ENCODE peak calls at places on chromosomes 16 and 17, in nine cellular contexts. N is DND-41, B is PC-9, T is MM.1S, V is stomach, A is thoracic aorta, S is RWPE1, J is A549, O is dorsolateral prefrontal cortex. Q is an unnamed sample.

GRCh38 chr16:17829826-17830225 is 359.1 kb upstream of the XYLT1 start:
- DNase-seq in A (no peak), S (no peak), V (no peak), N (no peak), J (no peak), O (no peak), B (no peak), T (no peak), Q (no peak)

GRCh38 chr16:80993293-80993691 is 13.4 kb downstream of the CMC2 start:
- DNase-seq in O (no peak), T (no peak), N (no peak), V (peak; percentile 47), A (no peak), B (peak; percentile 67), S (peak; percentile 58), J (peak; percentile 70), Q (peak; percentile 37)

GRCh38 chr17:29070795-29071194 is 27.9 kb downstream of the PIPOX start:
- DNase-seq in V (no peak), O (no peak), B (no peak), J (no peak), A (no peak), N (no peak), S (no peak), T (no peak), Q (no peak)

GRCh38 chr16:57004387-57005250 is 15.3 kb downstream of the NLRC5 start:
- DNase-seq in B (no peak), T (no peak), V (no peak), J (no peak), A (no peak), N (no peak), S (no peak), O (no peak), Q (no peak)

GRCh38 chr17:33152793-33153192 is 140.3 kb downstream of the ASIC2 start:
- DNase-seq in S (no peak), V (no peak), A (no peak), O (no peak), T (no peak), J (no peak), N (no peak), B (no peak), Q (no peak)

GRCh38 chr16:30557397-30557949 is 701 bp downstream of the ZNF764 start:
- DNase-seq in S (no peak), O (no peak), A (no peak), B (no peak), T (no peak), J (no peak), V (no peak), N (peak; percentile 33), Q (no peak)

GRCh38 chr17:38560503-38561318 is 45.0 kb downstream of the SRCIN1 start:
- DNase-seq in V (no peak), B (no peak), S (no peak), J (no peak), N (peak; percentile 26), T (no peak), A (no peak), O (no peak), Q (no peak)

GRCh38 chr16:21645261-21645721 is 7.1 kb downstream of the IGSF6 start:
- DNase-seq in B (no peak), T (peak; percentile 79), O (no peak), S (no peak), V (no peak), N (peak; percentile 73), J (no peak), A (no peak), Q (no peak)

GRCh38 chr17:17811381-17812210 is 25.2 kb downstream of the SREBF1 start:
- DNase-seq in V (no peak), N (no peak), O (no peak), T (no peak), B (no peak), J (peak; percentile 75), S (no peak), A (no peak), Q (no peak)

GRCh38 chr16:67847064-67847861 is at the start of gene CENPT:
- DNase-seq in O (no peak), V (peak; percentile 72), S (peak; percentile 75), B (peak; percentile 64), N (no peak), J (peak; percentile 66), A (no peak), T (peak; percentile 70), Q (no peak)

GRCh38 chr16:75238132-75238852 is 13.1 kb downstream of the BCAR1 start:
- DNase-seq in T (no peak), O (peak; percentile 89), N (peak; percentile 25), V (peak; percentile 77), S (no peak), J (no peak), B (peak; percentile 36), A (peak; percentile 62), Q (no peak)

DNA sequence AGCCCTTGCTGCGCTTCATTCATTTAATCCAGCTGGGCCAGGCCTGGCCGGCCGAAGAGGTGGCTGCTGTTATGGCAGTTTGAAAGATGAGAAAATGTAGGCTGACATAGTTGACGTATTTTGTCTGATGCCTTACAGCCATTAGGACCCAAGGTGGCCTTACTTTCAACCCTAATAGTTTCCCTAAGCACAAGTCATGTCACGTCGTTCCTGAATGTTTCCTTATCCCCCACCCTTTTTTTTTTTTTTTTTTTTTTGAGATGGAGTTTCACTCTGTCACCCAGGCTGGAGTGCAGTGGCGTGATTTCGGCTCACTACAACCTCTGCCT is 307 bp upstream of the GOT2 start:
- DNase-seq in A (no peak), N (no peak), O (no peak), T (no peak), B (no peak), S (no peak), V (no peak), J (no peak), Q (no peak)
- H3K27ac ChIP-seq in A (peak overlapping the region; percentile 76), N (peak overlapping the region; percentile 68), O (peak overlapping the region; percentile 84), T (peak overlapping the region; percentile 48), B (no peak overlapping the region), S (peak overlapping the region; percentile 80), V (peak overlapping the region; percentile 89), J (peak overlapping the region; percentile 95), Q (peak overlapping the region; percentile 88)

GRCh38 chr17:78130080-78130438 is 512 bp upstream of the TMC8 start:
- DNase-seq in S (no peak), N (no peak), A (no peak), J (no peak), O (no peak), B (no peak), V (no peak), T (peak; percentile 35), Q (no peak)

GRCh38 chr17:78131172-78132085 is 858 bp downstream of the TMC8 start:
- DNase-seq in J (no peak), B (no peak), N (peak; percentile 53), V (no peak), S (no peak), O (no peak), T (peak; percentile 35), A (no peak), Q (no peak)

GRCh38 chr17:78132086-78132676 is 1.6 kb downstream of the TMC8 start:
- DNase-seq in N (peak; percentile 71), V (peak; percentile 63), J (no peak), B (peak; percentile 76), O (no peak), S (no peak), T (peak; percentile 81), A (no peak), Q (no peak)

GRCh38 chr17:78129385-78130079 is 977 bp upstream of the TMC6 start:
- DNase-seq in O (no peak), A (no peak), T (peak; percentile 66), S (no peak), V (no peak), N (peak; percentile 75), B (no peak), J (no peak), Q (no peak)

DNA sequence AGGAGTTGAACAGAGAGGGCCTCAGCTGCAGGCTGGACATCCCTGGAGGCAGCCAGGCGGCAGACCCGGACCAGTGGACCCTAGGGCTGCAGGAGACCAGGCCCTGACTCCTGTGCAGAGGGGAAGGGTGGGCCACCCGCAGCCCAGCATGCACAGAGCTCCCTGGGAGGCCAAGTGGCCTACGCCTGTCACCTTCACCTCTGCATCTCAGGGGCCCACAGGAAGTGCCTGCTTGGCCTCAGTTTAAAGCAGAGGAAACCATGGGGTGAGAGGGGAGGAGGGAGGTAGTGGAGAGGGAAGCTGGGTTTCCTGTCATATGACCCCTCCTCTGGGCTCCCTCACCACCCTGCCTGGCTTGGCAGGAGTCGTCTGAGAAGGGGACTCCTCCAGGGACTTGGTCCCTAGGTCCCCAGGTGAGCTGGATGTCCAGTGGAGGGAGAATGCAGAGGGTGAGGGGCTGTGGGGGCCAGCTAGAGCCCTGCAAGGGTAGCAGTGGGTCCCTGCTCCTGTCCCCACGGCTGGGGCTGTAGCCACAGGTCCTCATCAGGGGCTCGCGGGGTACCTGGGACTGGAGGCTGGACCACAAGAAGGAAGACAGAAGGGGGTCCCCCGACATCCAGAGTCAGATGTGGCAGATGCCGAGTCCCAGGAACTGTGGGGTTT is at the start of gene TMC8:
- DNase-seq in J (no peak), O (no peak), V (peak; percentile 51), B (no peak), T (peak; percentile 91), N (peak; percentile 93), A (no peak), S (no peak), Q (no peak)
- H3K27ac ChIP-seq in J (peak within 1 kb of the TSS; percentile 93), O (peak within 1 kb of the TSS; percentile 99), V (peak within 1 kb of the TSS; percentile 91), B (no peak within 1 kb of the TSS), T (peak within 1 kb of the TSS; percentile 83), N (peak within 1 kb of the TSS; percentile 97), A (no peak within 1 kb of the TSS), S (peak within 1 kb of the TSS; percentile 68), Q (peak within 1 kb of the TSS; percentile 84)

GRCh38 chr16:15880909-15881308 is 7.5 kb downstream of the CEP20 start:
- DNase-seq in J (no peak), T (no peak), A (no peak), S (no peak), N (no peak), V (no peak), B (no peak), O (no peak), Q (no peak)

GRCh38 chr16:15881794-15882379 is 6.5 kb downstream of the CEP20 start:
- DNase-seq in S (no peak), O (no peak), J (no peak), T (no peak), N (no peak), V (no peak), A (no peak), B (no peak), Q (no peak)

GRCh38 chr16:15876503-15876902 is 11.9 kb downstream of the CEP20 start:
- DNase-seq in J (no peak), B (no peak), T (no peak), O (no peak), S (no peak), A (no peak), V (no peak), N (no peak), Q (no peak)

GRCh38 chr16:15880434-15880833 is 8.0 kb downstream of the CEP20 start:
- DNase-seq in O (no peak), A (no peak), J (no peak), B (no peak), V (no peak), T (no peak), N (no peak), S (no peak), Q (no peak)

GRCh38 chr16:15879255-15879804 is 9.1 kb downstream of the CEP20 start:
- DNase-seq in B (peak; percentile 44), N (no peak), O (no peak), T (no peak), V (no peak), J (peak; percentile 91), S (peak; percentile 78), A (no peak), Q (peak; percentile 75)
- H3K27ac ChIP-seq in B (peak overlapping the region; percentile 96), N (no peak overlapping the region), O (peak overlapping the region; percentile 59), T (no peak overlapping the region), V (peak overlapping the region; percentile 57), J (peak overlapping the region; percentile 90), S (peak overlapping the region; percentile 82), A (peak overlapping the region; percentile 48), Q (peak overlapping the region; percentile 88)

GRCh38 chr17:77364941-77365583 is 224.3 kb downstream of the SEC14L1 start:
- DNase-seq in B (no peak), J (no peak), S (no peak), T (no peak), N (no peak), O (no peak), A (no peak), V (no peak), Q (no peak)
- H3K27ac ChIP-seq in B (peak overlapping the region; percentile 37), J (peak overlapping the region; percentile 87), S (peak overlapping the region; percentile 78), T (peak overlapping the region; percentile 78), N (no peak overlapping the region), O (peak overlapping the region; percentile 70), A (peak overlapping the region; percentile 75), V (peak overlapping the region; percentile 84), Q (peak overlapping the region; percentile 63)